ENCODE peak calls at places on chromosome 13, in four cellular contexts. One of them, this sample, is unnamed.

GRCh38 chr13:98797456-98797855 is 45.0 kb upstream of the SLC15A1 start:
- DNase-seq in neural progenitor cell: no peak
- DNase-seq in transverse colon: no peak
- DNase-seq in Calu3: no peak
- DNase-seq in this sample: no peak

GRCh38 chr13:27289016-27289665 is 18.5 kb downstream of the RASL11A start:
- DNase-seq in transverse colon: no peak
- DNase-seq in Calu3: no peak
- DNase-seq in neural progenitor cell: no peak
- DNase-seq in this sample: no peak

GRCh38 chr13:26132756-26133155 is 80.9 kb upstream of the SHISA2 start:
- DNase-seq in Calu3: no peak
- DNase-seq in transverse colon: no peak
- DNase-seq in neural progenitor cell: peak; percentile 10
- DNase-seq in this sample: peak; percentile 27

GRCh38 chr13:49694446-49694845 is 3.2 kb upstream of the EBPL start:
- DNase-seq in neural progenitor cell: no peak
- DNase-seq in transverse colon: no peak
- DNase-seq in Calu3: no peak
- DNase-seq in this sample: no peak

GRCh38 chr13:97266328-97266727 is 44.2 kb downstream of the MBNL2 start:
- DNase-seq in neural progenitor cell: peak; percentile 30
- DNase-seq in Calu3: no peak
- DNase-seq in transverse colon: no peak
- DNase-seq in this sample: no peak

GRCh38 chr13:30810261-30810701 is 74.9 kb downstream of the ALOX5AP start:
- DNase-seq in transverse colon: no peak
- DNase-seq in Calu3: no peak
- DNase-seq in neural progenitor cell: no peak
- DNase-seq in this sample: no peak

GRCh38 chr13:110680852-110681251 is 25.1 kb downstream of the CARS2 start:
- DNase-seq in Calu3: no peak
- DNase-seq in neural progenitor cell: peak; percentile 46
- DNase-seq in transverse colon: no peak
- DNase-seq in this sample: no peak

GRCh38 chr13:54194233-54195024 is 1165.8 kb downstream of the OLFM4 start:
- DNase-seq in transverse colon: no peak
- DNase-seq in Calu3: no peak
- DNase-seq in neural progenitor cell: no peak
- DNase-seq in this sample: no peak

GRCh38 chr13:41995946-41996345 is 35.0 kb upstream of the VWA8 start:
- DNase-seq in transverse colon: no peak
- DNase-seq in Calu3: no peak
- DNase-seq in neural progenitor cell: no peak
- DNase-seq in this sample: no peak

GRCh38 chr13:30750036-30750435 is 14.7 kb downstream of the ALOX5AP start:
- DNase-seq in Calu3: no peak
- DNase-seq in neural progenitor cell: no peak
- DNase-seq in transverse colon: no peak
- DNase-seq in this sample: no peak

GRCh38 chr13:98445340-98446233 is 131.3 kb downstream of the STK24 start:
- DNase-seq in neural progenitor cell: peak; percentile 85
- DNase-seq in Calu3: peak; percentile 58
- DNase-seq in transverse colon: peak; percentile 80
- DNase-seq in this sample: peak; percentile 77

GRCh38 chr13:23786607-23787006 is 102.6 kb downstream of the MIPEP start:
- DNase-seq in transverse colon: no peak
- DNase-seq in Calu3: no peak
- DNase-seq in neural progenitor cell: no peak
- DNase-seq in this sample: no peak

GRCh38 chr13:33285420-33286124 is at the start of gene STARD13:
- DNase-seq in transverse colon: peak; percentile 93
- DNase-seq in Calu3: peak; percentile 88
- DNase-seq in neural progenitor cell: peak; percentile 91
- DNase-seq in this sample: peak; percentile 95

GRCh38 chr13:30847697-30848307 is 58.3 kb upstream of the MEDAG start:
- DNase-seq in neural progenitor cell: no peak
- DNase-seq in Calu3: no peak
- DNase-seq in transverse colon: no peak
- DNase-seq in this sample: no peak

GRCh38 chr13:23623394-23623793 is 53.2 kb downstream of the TNFRSF19 start:
- DNase-seq in transverse colon: no peak
- DNase-seq in neural progenitor cell: no peak
- DNase-seq in Calu3: no peak
- DNase-seq in this sample: no peak

GRCh38 chr13:21637296-21637695 is 33.3 kb upstream of the MICU2 start:
- DNase-seq in Calu3: peak; percentile 86
- DNase-seq in transverse colon: peak; percentile 86
- DNase-seq in neural progenitor cell: no peak
- DNase-seq in this sample: no peak

GRCh38 chr13:113129921-113130750 is 7.5 kb downstream of the F10 start:
- DNase-seq in Calu3: no peak
- DNase-seq in neural progenitor cell: no peak
- DNase-seq in transverse colon: no peak
- DNase-seq in this sample: peak; percentile 80

GRCh38 chr13:61695147-61695546 is 279.5 kb upstream of the PCDH20 start:
- DNase-seq in neural progenitor cell: no peak
- DNase-seq in Calu3: no peak
- DNase-seq in transverse colon: no peak
- DNase-seq in this sample: no peak

GRCh38 chr13:98780451-98780850 is 28.0 kb upstream of the SLC15A1 start:
- DNase-seq in neural progenitor cell: no peak
- DNase-seq in Calu3: no peak
- DNase-seq in transverse colon: no peak
- DNase-seq in this sample: no peak

GRCh38 chr13:111879719-111880118 is 187.2 kb upstream of the SOX1 start:
- DNase-seq in neural progenitor cell: no peak
- DNase-seq in Calu3: no peak
- DNase-seq in transverse colon: no peak
- DNase-seq in this sample: no peak

GRCh38 chr13:76813874-76814273 is 72.3 kb downstream of the KCTD12 start:
- DNase-seq in neural progenitor cell: no peak
- DNase-seq in Calu3: peak; percentile 28
- DNase-seq in transverse colon: peak; percentile 76
- DNase-seq in this sample: no peak

GRCh38 chr13:26460652-26461051 is 96.8 kb upstream of the WASF3 start:
- DNase-seq in neural progenitor cell: no peak
- DNase-seq in transverse colon: no peak
- DNase-seq in Calu3: no peak
- DNase-seq in this sample: peak; percentile 86

GRCh38 chr13:29925457-29925856 is 75.0 kb upstream of the UBL3 start:
- DNase-seq in Calu3: peak; percentile 74
- DNase-seq in transverse colon: peak; percentile 70
- DNase-seq in neural progenitor cell: no peak
- DNase-seq in this sample: peak; percentile 60

GRCh38 chr13:23322353-23323336 is 110.9 kb downstream of the SACS start:
- DNase-seq in Calu3: no peak
- DNase-seq in neural progenitor cell: no peak
- DNase-seq in transverse colon: no peak
- DNase-seq in this sample: no peak

GRCh38 chr13:48505597-48506091 is 27.2 kb downstream of the RCBTB2 start:
- DNase-seq in transverse colon: peak; percentile 41
- DNase-seq in Calu3: no peak
- DNase-seq in neural progenitor cell: no peak
- DNase-seq in this sample: peak; percentile 55

GRCh38 chr13:25288966-25289365 is 1.7 kb upstream of the MTMR6 start:
- DNase-seq in transverse colon: no peak
- DNase-seq in Calu3: no peak
- DNase-seq in neural progenitor cell: no peak
- DNase-seq in this sample: no peak

GRCh38 chr13:21481359-21481758 is 22.3 kb upstream of the ZDHHC20 start:
- DNase-seq in Calu3: no peak
- DNase-seq in transverse colon: no peak
- DNase-seq in neural progenitor cell: no peak
- DNase-seq in this sample: no peak

GRCh38 chr13:110757296-110757695 is 43.8 kb downstream of the ING1 start:
- DNase-seq in transverse colon: no peak
- DNase-seq in Calu3: no peak
- DNase-seq in neural progenitor cell: no peak
- DNase-seq in this sample: no peak

GRCh38 chr13:44417446-44417845 is 43.8 kb downstream of the SERP2 start:
- DNase-seq in neural progenitor cell: no peak
- DNase-seq in transverse colon: no peak
- DNase-seq in Calu3: no peak
- DNase-seq in this sample: no peak

GRCh38 chr13:107765724-107766436 is 449.5 kb downstream of the LIG4 start:
- DNase-seq in Calu3: no peak
- DNase-seq in neural progenitor cell: no peak
- DNase-seq in transverse colon: no peak
- DNase-seq in this sample: no peak

GRCh38 chr13:95607363-95607762 is 37.1 kb downstream of the DZIP1 start:
- DNase-seq in Calu3: no peak
- DNase-seq in neural progenitor cell: no peak
- DNase-seq in transverse colon: no peak
- DNase-seq in this sample: no peak

GRCh38 chr13:113209336-113209879 is at the start of gene CUL4A:
- DNase-seq in neural progenitor cell: peak; percentile 95
- DNase-seq in transverse colon: peak; percentile 86
- DNase-seq in Calu3: peak; percentile 56
- DNase-seq in this sample: peak; percentile 84

GRCh38 chr13:106348032-106348431 is 187.4 kb downstream of the EFNB2 start:
- DNase-seq in Calu3: no peak
- DNase-seq in transverse colon: no peak
- DNase-seq in neural progenitor cell: peak; percentile 33
- DNase-seq in this sample: no peak

GRCh38 chr13:43567608-43568007 is 219.2 kb downstream of the ENOX1 start:
- DNase-seq in neural progenitor cell: no peak
- DNase-seq in Calu3: no peak
- DNase-seq in transverse colon: no peak
- DNase-seq in this sample: no peak

GRCh38 chr13:71751074-71751473 is 115.9 kb downstream of the DACH1 start:
- DNase-seq in neural progenitor cell: no peak
- DNase-seq in transverse colon: no peak
- DNase-seq in Calu3: no peak
- DNase-seq in this sample: no peak